ENCODE peak calls at places on chromosomes 3 and 15, in seven cellular contexts. D, U, T, Z, H, F and L are unnamed samples.

GRCh38 chr3:127304121-127304744 is 16.4 kb upstream of the PRR20G start:
- DNase-seq in D (peak; percentile 97), U (peak; percentile 27), T (no peak), Z (no peak), H (no peak), F (no peak), L (peak; percentile 95)

GRCh38 chr3:130834476-130834875 is 59.4 kb upstream of the ATP2C1 start:
- DNase-seq in D (no peak), U (no peak), T (no peak), Z (no peak), H (no peak), F (no peak), L (no peak)

GRCh38 chr15:70582143-70582945 is 181.0 kb downstream of the UACA start:
- DNase-seq in D (no peak), U (no peak), T (no peak), Z (no peak), H (no peak), F (no peak), L (no peak)

GRCh38 chr3:23455084-23455483 is 252.0 kb downstream of the UBE2E2 start:
- DNase-seq in D (no peak), U (no peak), T (no peak), Z (no peak), H (no peak), F (no peak), L (no peak)

GRCh38 chr15:32956006-32956405 is 238.2 kb downstream of the GREM1 start:
- DNase-seq in D (no peak), U (peak; percentile 52), T (no peak), Z (peak; percentile 15), H (no peak), F (no peak), L (peak; percentile 1)

GRCh38 chr3:30933478-30934207 is 39.2 kb upstream of the GADL1 start:
- DNase-seq in D (no peak), U (no peak), T (no peak), Z (no peak), H (no peak), F (no peak), L (no peak)

GRCh38 chr3:101131767-101132166 is 138.5 kb upstream of the ABI3BP start:
- DNase-seq in D (no peak), U (no peak), T (no peak), Z (no peak), H (no peak), F (no peak), L (no peak)

GRCh38 chr3:149542375-149543312 is 68.1 kb downstream of the TM4SF4 start:
- DNase-seq in D (no peak), U (peak; percentile 96), T (no peak), Z (no peak), H (no peak), F (no peak), L (no peak)

GRCh38 chr3:194404365-194405140 is 5.5 kb upstream of the GP5 start:
- DNase-seq in D (no peak), U (peak; percentile 64), T (no peak), Z (peak; percentile 35), H (peak; percentile 70), F (peak; percentile 35), L (peak; percentile 29)

GRCh38 chr3:116020495-116020894 is 397.2 kb downstream of the GAP43 start:
- DNase-seq in D (no peak), U (no peak), T (no peak), Z (no peak), H (no peak), F (no peak), L (peak; percentile 69)

GRCh38 chr15:100731259-100732156 is 129.1 kb downstream of the ASB7 start:
- DNase-seq in D (no peak), U (no peak), T (no peak), Z (no peak), H (no peak), F (no peak), L (no peak)